ENCODE peak calls at places on chromosomes 7 and 10, in seven cellular contexts. O is stimulated activated CD4-positive, alpha-beta T cell treated with anti-CD3 and anti-CD28 coated beads, Interleukin-1b, Interleukin-23, amount 100 ng/mL, for 1 hour; S is stimulated activated CD8-positive, alpha-beta memory T cell treated with anti-CD3 and anti-CD28 coated beads, Interleukin-7, amount 100 ng/mL, for 24 hours; N is HT-29; V is tibial artery; B is left colon; Z is SW480. E is an unnamed sample.

GRCh38 chr10:15430969-15431791 is 60.1 kb upstream of the FAM171A1 start:
- DNase-seq in O (no peak), S (no peak), Z (no peak), V (no peak), N (no peak), B (no peak), E (no peak)

GRCh38 chr10:23435378-23435777 is 3.5 kb upstream of the OTUD1 start:
- DNase-seq in N (no peak), Z (no peak), V (no peak), S (no peak), B (no peak), O (no peak), E (no peak)

GRCh38 chr7:45253368-45253767 is 95.8 kb downstream of the RAMP3 start:
- DNase-seq in V (no peak), N (no peak), O (no peak), Z (no peak), B (no peak), S (no peak), E (no peak)

GRCh38 chr7:113945018-113945938 is 26.5 kb upstream of the PPP1R3A start:
- DNase-seq in B (no peak), O (no peak), N (no peak), S (no peak), Z (no peak), V (no peak), E (no peak)

GRCh38 chr10:101933976-101934375 is 90.4 kb upstream of the KCNIP2 start:
- DNase-seq in B (no peak), S (no peak), V (no peak), N (no peak), O (no peak), Z (no peak), E (no peak)

GRCh38 chr10:99711129-99711719 is 20.7 kb downstream of the COX15 start:
- DNase-seq in Z (peak), S (no peak), B (peak), O (no peak), N (peak), V (no peak), E (peak)

GRCh38 chr10:30270247-30270646 is 78.8 kb downstream of the MTPAP start:
- DNase-seq in O (no peak), Z (peak), S (no peak), N (peak), B (no peak), V (no peak), E (no peak)

GRCh38 chr7:132446666-132447217 is 129.5 kb downstream of the PLXNA4 start:
- DNase-seq in S (no peak), O (no peak), V (no peak), Z (no peak), B (no peak), N (no peak), E (no peak)

GRCh38 chr7:106001196-106001595 is 38.1 kb downstream of the CDHR3 start:
- DNase-seq in V (no peak), S (no peak), B (no peak), Z (no peak), O (no peak), N (no peak), E (no peak)

GRCh38 chr10:79243211-79244067 is 103.8 kb upstream of the PPIF start:
- DNase-seq in V (peak), B (peak), Z (no peak), O (peak), S (peak), N (no peak), E (peak)

GRCh38 chr7:24576171-24577052 is 3.2 kb downstream of the PALS2 start:
- DNase-seq in S (no peak), Z (peak), N (peak), B (peak), O (no peak), V (no peak), E (peak)

GRCh38 chr10:6225263-6225814 is 22.6 kb downstream of the PFKFB3 start:
- DNase-seq in B (no peak), V (no peak), O (no peak), N (no peak), S (no peak), Z (no peak), E (no peak)

GRCh38 chr7:127810691-127811660 is 159.0 kb downstream of the SND1 start:
- DNase-seq in Z (no peak), V (no peak), B (no peak), O (no peak), N (no peak), S (no peak), E (no peak)

GRCh38 chr10:106515206-106515790 is 649.2 kb downstream of the SORCS1 start:
- DNase-seq in N (no peak), B (no peak), Z (no peak), S (no peak), O (no peak), V (no peak), E (no peak)

GRCh38 chr7:71733108-71733870 is 601.3 kb downstream of the GALNT17 start:
- DNase-seq in O (peak), B (peak), S (peak), N (peak), Z (peak), V (peak), E (no peak)

GRCh38 chr10:132223156-132223590 is 36.4 kb downstream of the DPYSL4 start:
- DNase-seq in Z (peak), B (peak), O (peak), N (peak), S (peak), V (peak), E (peak)

E was measured in GF-D8.